ENCODE peak calls at places on chromosomes 1 and 21, in nine cellular contexts. One of them, this sample, is unnamed.

GRCh38 chr1:203626910-203627246 is 246 bp downstream of the ATP2B4 start:
- DNase-seq in GM12865: no peak
- DNase-seq in SJSA1: no peak
- DNase-seq in ovary: no peak
- DNase-seq in foreskin fibroblast: no peak
- DNase-seq in pancreas: peak; percentile 72
- DNase-seq in astrocyte of the spinal cord: no peak
- DNase-seq in RWPE2: no peak
- DNase-seq in body of pancreas: no peak
- DNase-seq in this sample: no peak

GRCh38 chr1:182286761-182287160 is 104.8 kb downstream of the GLUL start:
- DNase-seq in GM12865: no peak
- DNase-seq in SJSA1: no peak
- DNase-seq in ovary: no peak
- DNase-seq in foreskin fibroblast: no peak
- DNase-seq in pancreas: no peak
- DNase-seq in astrocyte of the spinal cord: no peak
- DNase-seq in RWPE2: no peak
- DNase-seq in body of pancreas: no peak
- DNase-seq in this sample: no peak

GRCh38 chr1:213484333-213484732 is 433.3 kb downstream of the RPS6KC1 start:
- DNase-seq in GM12865: no peak
- DNase-seq in SJSA1: no peak
- DNase-seq in ovary: no peak
- DNase-seq in foreskin fibroblast: no peak
- DNase-seq in pancreas: no peak
- DNase-seq in astrocyte of the spinal cord: no peak
- DNase-seq in RWPE2: no peak
- DNase-seq in body of pancreas: no peak
- DNase-seq in this sample: no peak

GRCh38 chr1:195462646-195463045 is 1145.6 kb downstream of the KCNT2 start:
- DNase-seq in GM12865: no peak
- DNase-seq in SJSA1: no peak
- DNase-seq in ovary: no peak
- DNase-seq in foreskin fibroblast: peak; percentile 47
- DNase-seq in pancreas: no peak
- DNase-seq in astrocyte of the spinal cord: peak; percentile 13
- DNase-seq in RWPE2: no peak
- DNase-seq in body of pancreas: no peak
- DNase-seq in this sample: peak; percentile 11

GRCh38 chr1:169102567-169102966 is 3.9 kb upstream of the ATP1B1 start:
- DNase-seq in GM12865: no peak
- DNase-seq in SJSA1: peak; percentile 68
- DNase-seq in ovary: peak; percentile 27
- DNase-seq in foreskin fibroblast: peak; percentile 84
- DNase-seq in pancreas: no peak
- DNase-seq in astrocyte of the spinal cord: peak; percentile 88
- DNase-seq in RWPE2: no peak
- DNase-seq in body of pancreas: peak; percentile 50
- DNase-seq in this sample: peak; percentile 49

GRCh38 chr1:47703161-47703825 is 265.4 kb downstream of the FOXD2 start:
- DNase-seq in GM12865: no peak
- DNase-seq in SJSA1: no peak
- DNase-seq in ovary: no peak
- DNase-seq in foreskin fibroblast: no peak
- DNase-seq in pancreas: no peak
- DNase-seq in astrocyte of the spinal cord: no peak
- DNase-seq in RWPE2: no peak
- DNase-seq in body of pancreas: no peak
- DNase-seq in this sample: no peak

GRCh38 chr1:228037401-228038386 is 30.9 kb downstream of the WNT3A start:
- DNase-seq in GM12865: peak; percentile 36
- DNase-seq in SJSA1: peak; percentile 36
- DNase-seq in ovary: peak; percentile 7
- DNase-seq in foreskin fibroblast: peak; percentile 11
- DNase-seq in pancreas: peak; percentile 67
- DNase-seq in astrocyte of the spinal cord: no peak
- DNase-seq in RWPE2: no peak
- DNase-seq in body of pancreas: peak; percentile 47
- DNase-seq in this sample: no peak

GRCh38 chr1:51998701-51999100 is 8.2 kb upstream of the RAB3B start:
- DNase-seq in GM12865: no peak
- DNase-seq in SJSA1: no peak
- DNase-seq in ovary: no peak
- DNase-seq in foreskin fibroblast: no peak
- DNase-seq in pancreas: no peak
- DNase-seq in astrocyte of the spinal cord: no peak
- DNase-seq in RWPE2: no peak
- DNase-seq in body of pancreas: no peak
- DNase-seq in this sample: no peak

GRCh38 chr1:227317541-227318002 is 720 bp downstream of the CDC42BPA start:
- DNase-seq in GM12865: no peak
- DNase-seq in SJSA1: peak; percentile 67
- DNase-seq in ovary: peak; percentile 57
- DNase-seq in foreskin fibroblast: peak; percentile 74
- DNase-seq in pancreas: no peak
- DNase-seq in astrocyte of the spinal cord: peak; percentile 69
- DNase-seq in RWPE2: no peak
- DNase-seq in body of pancreas: peak; percentile 60
- DNase-seq in this sample: no peak

GRCh38 chr1:86987446-86987845 is 73.0 kb downstream of the HS2ST1 start:
- DNase-seq in GM12865: no peak
- DNase-seq in SJSA1: no peak
- DNase-seq in ovary: no peak
- DNase-seq in foreskin fibroblast: no peak
- DNase-seq in pancreas: no peak
- DNase-seq in astrocyte of the spinal cord: no peak
- DNase-seq in RWPE2: no peak
- DNase-seq in body of pancreas: no peak
- DNase-seq in this sample: no peak

GRCh38 chr1:9361630-9362256 is 69.0 kb downstream of the SPSB1 start:
- DNase-seq in GM12865: no peak
- DNase-seq in SJSA1: no peak
- DNase-seq in ovary: no peak
- DNase-seq in foreskin fibroblast: peak; percentile 42
- DNase-seq in pancreas: no peak
- DNase-seq in astrocyte of the spinal cord: peak; percentile 25
- DNase-seq in RWPE2: no peak
- DNase-seq in body of pancreas: no peak
- DNase-seq in this sample: no peak

GRCh38 chr1:9363061-9363471 is 70.4 kb downstream of the SPSB1 start:
- DNase-seq in GM12865: no peak
- DNase-seq in SJSA1: no peak
- DNase-seq in ovary: no peak
- DNase-seq in foreskin fibroblast: no peak
- DNase-seq in pancreas: no peak
- DNase-seq in astrocyte of the spinal cord: no peak
- DNase-seq in RWPE2: no peak
- DNase-seq in body of pancreas: no peak
- DNase-seq in this sample: no peak

GRCh38 chr1:9359898-9360297 is 67.2 kb downstream of the SPSB1 start:
- DNase-seq in GM12865: no peak
- DNase-seq in SJSA1: no peak
- DNase-seq in ovary: no peak
- DNase-seq in foreskin fibroblast: no peak
- DNase-seq in pancreas: no peak
- DNase-seq in astrocyte of the spinal cord: no peak
- DNase-seq in RWPE2: no peak
- DNase-seq in body of pancreas: no peak
- DNase-seq in this sample: no peak

GRCh38 chr1:9360371-9361064 is 67.8 kb downstream of the SPSB1 start:
- DNase-seq in GM12865: no peak
- DNase-seq in SJSA1: no peak
- DNase-seq in ovary: no peak
- DNase-seq in foreskin fibroblast: no peak
- DNase-seq in pancreas: no peak
- DNase-seq in astrocyte of the spinal cord: no peak
- DNase-seq in RWPE2: no peak
- DNase-seq in body of pancreas: no peak
- DNase-seq in this sample: no peak

DNA sequence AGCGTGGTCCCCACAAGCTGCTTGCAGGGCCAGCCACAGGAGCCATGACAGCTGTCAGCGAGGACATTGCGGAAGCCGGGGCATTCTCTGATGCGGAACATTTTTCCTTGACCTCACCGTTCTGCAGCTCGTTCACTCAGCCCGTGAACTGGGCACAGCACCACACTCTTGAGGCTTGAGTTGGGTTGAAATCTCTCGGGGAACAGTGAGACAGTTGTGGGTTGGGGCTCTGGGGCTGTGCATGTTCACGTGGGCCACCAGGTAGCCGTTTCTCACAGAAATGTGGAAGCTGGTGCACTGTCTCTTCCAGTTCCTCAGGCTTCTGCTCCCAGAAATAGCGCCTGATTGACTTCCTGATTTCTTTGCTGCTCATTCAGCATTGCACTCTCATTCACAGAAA is 69.8 kb downstream of the SPSB1 start:
- DNase-seq in GM12865: peak; percentile 14
- DNase-seq in SJSA1: no peak
- DNase-seq in ovary: no peak
- DNase-seq in foreskin fibroblast: no peak
- DNase-seq in pancreas: no peak
- DNase-seq in astrocyte of the spinal cord: no peak
- DNase-seq in RWPE2: no peak
- DNase-seq in body of pancreas: no peak
- DNase-seq in this sample: no peak
- H3K4me3 ChIP-seq in GM12865: no peak overlapping the region
- H3K4me3 ChIP-seq in SJSA1: no peak overlapping the region
- H3K4me3 ChIP-seq in ovary: no peak overlapping the region
- H3K4me3 ChIP-seq in foreskin fibroblast: no peak overlapping the region
- H3K4me3 ChIP-seq in pancreas: no peak overlapping the region
- H3K4me3 ChIP-seq in astrocyte of the spinal cord: no peak overlapping the region
- H3K4me3 ChIP-seq in RWPE2: no peak overlapping the region
- H3K4me3 ChIP-seq in body of pancreas: no peak overlapping the region
- H3K4me3 ChIP-seq in this sample: no peak overlapping the region

DNA sequence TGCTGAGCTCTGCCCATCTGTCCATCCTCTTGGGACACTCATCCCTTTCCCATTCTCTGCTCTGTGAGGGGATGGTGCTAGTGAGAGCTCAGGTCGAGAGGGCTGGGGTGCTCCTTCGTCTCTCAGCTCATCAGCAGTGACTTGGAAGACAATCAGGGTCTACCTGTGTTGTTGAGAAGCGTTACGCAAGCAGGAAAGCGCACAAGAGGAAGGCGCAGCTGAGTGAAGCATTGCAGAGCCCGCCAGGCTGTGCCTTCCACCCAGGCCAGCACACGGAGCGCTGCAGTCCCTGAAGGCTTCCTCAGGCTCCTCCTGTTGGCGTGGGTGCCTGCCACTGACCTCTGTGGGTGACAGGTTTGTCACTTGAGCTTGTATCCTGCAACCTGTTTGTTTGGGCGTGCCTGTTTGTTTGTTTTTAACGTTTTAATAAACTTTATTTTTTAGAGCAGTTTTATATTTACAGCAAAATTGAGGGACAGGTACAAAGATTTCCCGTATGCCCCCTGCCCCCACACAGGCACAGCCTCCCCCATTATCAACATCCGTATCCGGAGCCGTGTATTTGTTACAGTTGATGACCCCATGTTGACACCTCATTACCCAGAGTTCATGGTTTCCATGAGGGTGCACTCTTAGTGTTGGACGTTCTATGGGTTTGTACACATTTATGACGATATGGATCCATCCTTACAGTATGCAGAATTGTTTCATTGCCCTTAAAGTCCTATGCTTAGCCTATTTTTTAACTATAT is 36.7 kb downstream of the ADARB1 start:
- DNase-seq in GM12865: peak; percentile 9
- DNase-seq in SJSA1: no peak
- DNase-seq in ovary: no peak
- DNase-seq in foreskin fibroblast: no peak
- DNase-seq in pancreas: no peak
- DNase-seq in astrocyte of the spinal cord: no peak
- DNase-seq in RWPE2: no peak
- DNase-seq in body of pancreas: no peak
- DNase-seq in this sample: no peak
- H3K4me3 ChIP-seq in GM12865: no peak overlapping the region
- H3K4me3 ChIP-seq in SJSA1: no peak overlapping the region
- H3K4me3 ChIP-seq in ovary: no peak overlapping the region
- H3K4me3 ChIP-seq in foreskin fibroblast: no peak overlapping the region
- H3K4me3 ChIP-seq in pancreas: no peak overlapping the region
- H3K4me3 ChIP-seq in astrocyte of the spinal cord: no peak overlapping the region
- H3K4me3 ChIP-seq in RWPE2: no peak overlapping the region
- H3K4me3 ChIP-seq in body of pancreas: no peak overlapping the region
- H3K4me3 ChIP-seq in this sample: no peak overlapping the region

GRCh38 chr1:92482665-92483441 is 3.9 kb downstream of the GFI1 start:
- DNase-seq in GM12865: peak; percentile 46
- DNase-seq in SJSA1: no peak
- DNase-seq in ovary: no peak
- DNase-seq in foreskin fibroblast: peak; percentile 50
- DNase-seq in pancreas: peak; percentile 67
- DNase-seq in astrocyte of the spinal cord: no peak
- DNase-seq in RWPE2: no peak
- DNase-seq in body of pancreas: peak; percentile 45
- DNase-seq in this sample: no peak

GRCh38 chr1:92483442-92484170 is 3.1 kb downstream of the GFI1 start:
- DNase-seq in GM12865: peak; percentile 62
- DNase-seq in SJSA1: no peak
- DNase-seq in ovary: peak; percentile 14
- DNase-seq in foreskin fibroblast: peak; percentile 22
- DNase-seq in pancreas: peak; percentile 82
- DNase-seq in astrocyte of the spinal cord: no peak
- DNase-seq in RWPE2: no peak
- DNase-seq in body of pancreas: peak; percentile 82
- DNase-seq in this sample: no peak

GRCh38 chr1:92481598-92482403 is 4.9 kb downstream of the GFI1 start:
- DNase-seq in GM12865: no peak
- DNase-seq in SJSA1: no peak
- DNase-seq in ovary: no peak
- DNase-seq in foreskin fibroblast: peak; percentile 29
- DNase-seq in pancreas: no peak
- DNase-seq in astrocyte of the spinal cord: no peak
- DNase-seq in RWPE2: no peak
- DNase-seq in body of pancreas: no peak
- DNase-seq in this sample: no peak

GRCh38 chr1:92480813-92481597 is 5.7 kb downstream of the GFI1 start:
- DNase-seq in GM12865: no peak
- DNase-seq in SJSA1: no peak
- DNase-seq in ovary: no peak
- DNase-seq in foreskin fibroblast: peak; percentile 17
- DNase-seq in pancreas: peak; percentile 59
- DNase-seq in astrocyte of the spinal cord: no peak
- DNase-seq in RWPE2: no peak
- DNase-seq in body of pancreas: no peak
- DNase-seq in this sample: no peak

DNA sequence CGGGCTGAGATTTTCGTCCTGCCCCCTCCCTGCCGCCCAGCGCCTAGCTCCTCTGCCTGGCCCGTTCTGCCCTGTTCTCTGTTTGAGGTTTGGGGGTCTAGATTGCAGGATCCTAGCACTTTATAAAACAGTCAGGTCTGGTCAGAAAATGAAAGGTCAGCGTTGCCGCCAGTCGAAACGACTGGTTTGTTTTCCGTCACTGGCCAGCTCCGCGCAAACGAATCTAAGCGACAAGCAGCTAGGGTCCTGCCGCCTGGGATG is 4.4 kb downstream of the GFI1 start:
- DNase-seq in GM12865: no peak
- DNase-seq in SJSA1: no peak
- DNase-seq in ovary: no peak
- DNase-seq in foreskin fibroblast: no peak
- DNase-seq in pancreas: no peak
- DNase-seq in astrocyte of the spinal cord: no peak
- DNase-seq in RWPE2: no peak
- DNase-seq in body of pancreas: no peak
- DNase-seq in this sample: no peak
- H3K4me3 ChIP-seq in GM12865: peak overlapping the region; percentile 94
- H3K4me3 ChIP-seq in SJSA1: no peak overlapping the region
- H3K4me3 ChIP-seq in ovary: peak overlapping the region; percentile 20
- H3K4me3 ChIP-seq in foreskin fibroblast: peak overlapping the region; percentile 26
- H3K4me3 ChIP-seq in pancreas: peak overlapping the region; percentile 55
- H3K4me3 ChIP-seq in astrocyte of the spinal cord: no peak overlapping the region
- H3K4me3 ChIP-seq in RWPE2: no peak overlapping the region
- H3K4me3 ChIP-seq in body of pancreas: no peak overlapping the region
- H3K4me3 ChIP-seq in this sample: peak overlapping the region; percentile 7

GRCh38 chr21:31343030-31343510 is 991 bp downstream of the TIAM1 start:
- DNase-seq in GM12865: no peak
- DNase-seq in SJSA1: no peak
- DNase-seq in ovary: no peak
- DNase-seq in foreskin fibroblast: no peak
- DNase-seq in pancreas: no peak
- DNase-seq in astrocyte of the spinal cord: no peak
- DNase-seq in RWPE2: no peak
- DNase-seq in body of pancreas: no peak
- DNase-seq in this sample: no peak
- H3K4me3 ChIP-seq in GM12865: no peak overlapping the region
- H3K4me3 ChIP-seq in SJSA1: peak overlapping the region; percentile 50
- H3K4me3 ChIP-seq in ovary: no peak overlapping the region
- H3K4me3 ChIP-seq in foreskin fibroblast: no peak overlapping the region
- H3K4me3 ChIP-seq in pancreas: no peak overlapping the region
- H3K4me3 ChIP-seq in astrocyte of the spinal cord: peak overlapping the region; percentile 64
- H3K4me3 ChIP-seq in RWPE2: peak overlapping the region; percentile 42
- H3K4me3 ChIP-seq in body of pancreas: no peak overlapping the region
- H3K4me3 ChIP-seq in this sample: peak overlapping the region; percentile 73

This sample was measured in skeletal muscle cell.